ENCODE peak calls at places on chromosomes 12 and 14, in four cellular contexts. E, Z, O and X are unnamed samples.

GRCh38 chr12:25756974-25757665 is 201.4 kb upstream of the RASSF8 start:
- DNase-seq in E (no peak), Z (no peak), O (peak), X (no peak)

GRCh38 chr14:21680072-21680471 is 6.5 kb upstream of the OR4E1 start:
- DNase-seq in E (no peak), Z (no peak), O (no peak), X (no peak)

GRCh38 chr14:63155511-63156189 is 48.6 kb upstream of the RHOJ start:
- DNase-seq in E (no peak), Z (no peak), O (no peak), X (no peak)

GRCh38 chr12:39764944-39765560 is 145.4 kb upstream of the ABCD2 start:
- DNase-seq in E (no peak), Z (no peak), O (no peak), X (peak)

GRCh38 chr14:24990773-24991172 is 59.2 kb downstream of the STXBP6 start:
- DNase-seq in E (no peak), Z (no peak), O (no peak), X (no peak)

GRCh38 chr14:34222867-34223266 is 239.2 kb downstream of the SPTSSA start:
- DNase-seq in E (no peak), Z (no peak), O (no peak), X (peak)

GRCh38 chr14:20606190-20606901 is 15.2 kb upstream of the RNASE12 start:
- DNase-seq in E (no peak), Z (no peak), O (peak), X (no peak)

GRCh38 chr14:90302529-90303303 is 29.0 kb downstream of the NRDE2 start:
- DNase-seq in E (no peak), Z (no peak), O (no peak), X (no peak)

GRCh38 chr12:94134226-94134795 is 14.1 kb upstream of the PLXNC1 start:
- DNase-seq in E (no peak), Z (no peak), O (no peak), X (peak)

GRCh38 chr12:13347241-13348043 is 150.9 kb downstream of the EMP1 start:
- DNase-seq in E (no peak), Z (peak), O (no peak), X (no peak)

GRCh38 chr14:100124551-100125088 is 34.8 kb downstream of the DEGS2 start:
- DNase-seq in E (no peak), Z (no peak), O (peak), X (no peak)

GRCh38 chr12:10717410-10717809 is 5.7 kb downstream of the YBX3 start:
- DNase-seq in E (no peak), Z (no peak), O (no peak), X (peak)

GRCh38 chr12:21910642-21911041 is 30.6 kb downstream of the ABCC9 start:
- DNase-seq in E (no peak), Z (no peak), O (no peak), X (no peak)

GRCh38 chr12:67647251-67647546 is 1.3 kb upstream of the DYRK2 start:
- DNase-seq in E (no peak), Z (no peak), O (no peak), X (no peak)
- TF ChIP-seq CTCF in E (no peak), Z (no peak), O (no peak), X (no peak)

DNA sequence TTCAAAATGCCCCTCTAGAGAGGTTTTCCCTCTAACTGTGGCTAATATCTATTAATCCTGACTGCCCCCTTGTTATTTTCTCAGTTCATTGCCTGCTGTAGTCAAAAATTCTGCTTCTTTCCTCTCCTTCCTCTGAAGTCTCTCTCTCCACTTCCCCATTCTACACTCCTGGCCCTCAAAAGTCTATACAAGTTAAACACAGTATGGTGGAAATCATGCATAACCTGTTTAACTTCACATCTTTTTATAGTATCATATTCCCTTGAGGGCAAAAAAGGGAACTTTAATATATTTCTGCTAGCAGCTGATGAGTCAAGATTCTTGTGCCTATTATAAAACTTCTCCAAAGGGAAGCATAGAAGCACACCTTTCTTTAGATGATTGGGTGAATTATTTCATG is 16.7 kb downstream of the GRIP1 start:
- DNase-seq in E (no peak), Z (no peak), O (no peak), X (no peak)
- H3K4me3 ChIP-seq in E (no peak), Z (no peak), O (no peak), X (no peak)

GRCh38 chr14:74502236-74503019 is 8.9 kb downstream of the ISCA2 start:
- DNase-seq in E (no peak), Z (no peak), O (peak), X (no peak)
- TF ChIP-seq CTCF in E (peak), Z (no peak), O (no peak), X (peak)

DNA sequence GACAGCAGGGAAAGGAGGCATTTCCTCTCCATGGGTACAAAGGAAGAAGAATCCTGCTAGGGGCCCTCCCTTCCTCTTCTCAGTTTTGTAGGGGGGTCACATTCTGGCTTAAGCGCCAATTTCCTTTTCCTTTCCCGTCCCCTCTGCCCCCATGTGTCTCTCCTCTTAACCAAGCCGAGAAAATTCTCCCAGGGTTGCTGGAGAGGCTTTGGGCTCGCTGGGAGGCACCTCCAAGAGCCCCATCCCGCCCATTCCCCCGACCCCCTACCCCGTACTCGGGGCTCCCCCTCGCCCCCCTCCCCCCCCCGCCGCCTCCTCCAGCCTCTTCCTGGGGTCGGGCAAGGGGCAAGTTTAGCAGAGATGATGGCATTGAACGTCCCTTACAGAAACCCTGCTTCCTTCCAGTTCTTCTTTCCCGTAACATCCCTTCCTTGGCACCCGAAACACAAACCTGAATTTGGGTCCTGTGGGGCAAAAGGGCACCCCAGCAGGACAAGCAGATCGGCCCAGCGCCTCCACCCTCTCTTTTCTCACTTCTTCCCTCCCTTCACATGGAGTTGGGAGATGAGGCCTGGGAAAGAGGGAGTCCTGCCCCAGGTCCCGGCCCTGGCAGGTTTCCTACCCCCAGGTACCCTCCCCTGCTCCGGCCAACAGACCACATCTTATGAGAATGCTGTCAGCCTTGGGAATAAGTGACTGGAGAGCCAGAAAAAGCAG is 13.7 kb downstream of the PLEKHG6 start:
- DNase-seq in E (no peak), Z (no peak), O (no peak), X (no peak)
- H3K4me3 ChIP-seq in E (no peak), Z (no peak), O (no peak), X (no peak)

DNA sequence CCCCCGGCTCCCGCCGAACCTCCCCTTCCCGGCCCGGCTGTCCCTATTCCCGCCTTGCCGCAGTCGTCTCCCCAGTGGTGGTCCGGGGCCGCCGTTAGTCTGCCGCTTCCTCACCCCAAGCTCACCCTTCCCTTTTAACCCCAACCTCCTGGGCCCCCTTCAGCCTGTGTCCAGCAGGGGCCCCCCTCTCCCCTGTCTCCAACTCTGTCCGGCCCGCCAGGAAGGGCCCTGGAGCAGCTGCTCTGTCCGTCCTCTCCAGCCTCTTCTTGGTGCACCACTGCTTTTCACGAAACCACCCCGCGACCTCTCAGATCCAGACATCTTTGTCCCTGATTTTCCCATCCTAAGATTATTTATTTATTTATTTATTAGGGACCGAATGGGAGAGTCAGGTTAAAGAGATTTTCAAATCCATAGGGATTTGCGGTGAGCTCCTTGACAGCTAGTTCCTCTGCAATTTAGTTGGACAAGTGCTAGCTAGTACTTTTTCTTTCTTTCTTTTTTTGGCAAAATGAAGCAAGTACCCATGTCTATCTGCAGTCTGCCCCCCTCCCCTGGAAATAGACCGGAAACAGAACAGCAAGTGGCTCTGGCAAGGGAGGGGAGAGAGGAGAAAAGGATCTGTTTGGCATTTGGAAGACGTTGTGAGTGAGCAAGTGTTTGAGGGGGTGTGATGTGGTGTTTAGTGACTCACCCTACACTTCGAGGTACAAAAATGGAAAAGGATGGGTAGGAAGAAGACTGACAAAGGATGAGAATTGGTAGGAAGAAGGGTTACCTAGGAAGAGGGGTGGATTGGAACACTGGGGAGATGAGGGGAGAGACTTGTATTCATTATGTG is 632 bp downstream of the UBR7 start:
- DNase-seq in E (no peak), Z (no peak), O (no peak), X (no peak)
- TF ChIP-seq CTCF in E (peak), Z (no peak), O (no peak), X (peak)